ENCODE peak calls at places on chromosomes 6 and 20, in eight cellular contexts. I, K, T, V, F, Y, N and S are unnamed samples.

GRCh38 chr6:22437665-22438064 is 131.7 kb upstream of the HDGFL1 start:
- DNase-seq in T (no peak), Y (no peak), V (no peak), N (no peak), F (no peak), K (no peak), I (no peak), S (no peak)

GRCh38 chr6:64696053-64696452 is 1011.0 kb downstream of the EYS start:
- DNase-seq in N (no peak), Y (no peak), I (no peak), K (no peak), F (no peak), V (no peak), T (no peak), S (no peak)

GRCh38 chr6:144094731-144095133 is 641 bp downstream of the SF3B5 start:
- DNase-seq in Y (peak), T (no peak), N (no peak), K (no peak), V (no peak), F (no peak), I (no peak), S (no peak)

GRCh38 chr6:134168580-134169223 is 116.3 kb upstream of the SLC2A12 start:
- DNase-seq in T (no peak), I (no peak), F (peak), V (no peak), Y (no peak), K (peak), N (peak), S (no peak)

GRCh38 chr20:57474816-57475215 is 50.1 kb downstream of the CTCFL start:
- DNase-seq in Y (no peak), N (no peak), V (no peak), K (no peak), I (no peak), T (no peak), F (no peak), S (no peak)

GRCh38 chr6:26196846-26197683 is 109.8 kb downstream of the HFE start:
- DNase-seq in N (peak), V (peak), Y (peak), T (peak), F (peak), K (peak), I (peak), S (peak)

GRCh38 chr6:26159417-26160273 is 72.4 kb downstream of the HFE start:
- DNase-seq in N (peak), K (peak), Y (peak), T (no peak), I (no peak), V (no peak), F (no peak), S (no peak)

GRCh38 chr6:167420858-167421766 is 96.2 kb downstream of the TTLL2 start:
- DNase-seq in T (no peak), V (peak), K (no peak), N (no peak), I (no peak), F (no peak), Y (no peak), S (no peak)

GRCh38 chr6:15475261-15475660 is 187.6 kb downstream of the DTNBP1 start:
- DNase-seq in K (no peak), T (no peak), V (no peak), F (no peak), N (no peak), Y (no peak), I (no peak), S (no peak)

GRCh38 chr6:35694462-35694861 is 5.7 kb upstream of the FKBP5 start:
- DNase-seq in I (no peak), T (no peak), F (no peak), Y (no peak), V (no peak), N (peak), K (peak), S (no peak)

GRCh38 chr20:50026746-50027575 is 44.2 kb downstream of the SNAI1 start:
- DNase-seq in I (no peak), F (peak), Y (no peak), K (no peak), N (no peak), T (no peak), V (no peak), S (peak)

GRCh38 chr6:133183691-133184090 is 57.5 kb upstream of the EYA4 start:
- DNase-seq in K (no peak), Y (no peak), T (no peak), V (no peak), I (no peak), N (no peak), F (no peak), S (no peak)